ENCODE peak calls at places on chromosome 18, in ten cellular contexts. O is T-cell; D is naive thymus-derived CD4-positive, alpha-beta T cell; U is activated T-cell treated with anti-CD3 and anti-CD28 coated beads for 1 hour; L is Daoy; Z is cardiac muscle cell; V is progenitor cell of endocrine pancreas; R is WTC11; H is stimulated activated naive CD4-positive, alpha-beta T cell; G is activated T-helper 1 cell treated with anti-CD3 and anti-CD28 coated beads, Interleukin-12 subunit alpha, Interleukin-12 subunit beta, Interleukin-2, Interleukin-4 antibody, amounts not matched to agents 30 ng/mL and 10 ng/mL and 1 ng/mL, durations not matched to agents 14 hours and 24 hours and 36 hours. N is an unnamed sample.

GRCh38 chr18:77165489-77166415 is 33.2 kb upstream of the MBP start:
- DNase-seq in O (no peak), D (no peak), U (no peak), L (peak), Z (peak), V (no peak), R (no peak), H (no peak), G (no peak), N (no peak)

GRCh38 chr18:35284846-35285245 is 5.2 kb downstream of the ZSCAN30 start:
- DNase-seq in O (no peak), D (no peak), U (no peak), L (no peak), Z (no peak), V (no peak), R (no peak), H (no peak), G (no peak), N (no peak)

GRCh38 chr18:63160172-63160995 is 159.2 kb downstream of the BCL2 start:
- DNase-seq in O (no peak), D (no peak), U (no peak), L (no peak), Z (peak), V (no peak), R (no peak), H (no peak), G (no peak), N (no peak)

GRCh38 chr18:499351-500229 is 911 bp downstream of the COLEC12 start:
- DNase-seq in O (no peak), D (no peak), U (no peak), L (peak), Z (peak), V (no peak), R (no peak), H (no peak), G (no peak), N (no peak)

GRCh38 chr18:12765127-12765526 is 62.3 kb downstream of the PSMG2 start:
- DNase-seq in O (no peak), D (no peak), U (no peak), L (no peak), Z (no peak), V (no peak), R (no peak), H (no peak), G (no peak), N (no peak)

GRCh38 chr18:57918601-57919000 is 115.5 kb upstream of the ATP8B1 start:
- DNase-seq in O (no peak), D (no peak), U (no peak), L (no peak), Z (no peak), V (no peak), R (no peak), H (no peak), G (no peak), N (no peak)

GRCh38 chr18:30403278-30403677 is 639.3 kb downstream of the DSC3 start:
- DNase-seq in O (no peak), D (no peak), U (no peak), L (no peak), Z (no peak), V (no peak), R (no peak), H (no peak), G (no peak), N (no peak)

GRCh38 chr18:32488078-32488477 is 17.4 kb upstream of the GAREM1 start:
- DNase-seq in O (no peak), D (no peak), U (no peak), L (no peak), Z (no peak), V (no peak), R (no peak), H (no peak), G (no peak), N (no peak)